ENCODE peak calls at places on chromosomes 12 and 14, in seven cellular contexts. L, Z, M, D, N, Q and C are unnamed samples.

GRCh38 chr14:96221109-96221650 is 16.5 kb downstream of the BDKRB2 start:
- DNase-seq in Q (no peak), D (no peak), L (no peak), N (no peak), Z (no peak), M (no peak), C (no peak)

GRCh38 chr12:13255792-13256704 is 59.5 kb downstream of the EMP1 start:
- DNase-seq in Q (peak; percentile 97), M (peak; percentile 96), L (peak; percentile 98), N (peak; percentile 92), D (peak; percentile 94), Z (peak; percentile 73), C (peak; percentile 93)

GRCh38 chr12:117622087-117622486 is 260.7 kb upstream of the NOS1 start:
- DNase-seq in Z (no peak), M (no peak), L (no peak), N (no peak), Q (no peak), D (no peak), C (no peak)

GRCh38 chr12:61754214-61754613 is 506.0 kb upstream of the USP15 start:
- DNase-seq in D (no peak), N (no peak), Z (no peak), M (no peak), L (no peak), Q (no peak), C (no peak)

GRCh38 chr12:75714462-75715322 is 203.3 kb upstream of the KRR1 start:
- DNase-seq in M (no peak), Q (no peak), N (no peak), L (no peak), D (no peak), Z (no peak), C (no peak)

GRCh38 chr12:124837958-124838803 is 25.5 kb downstream of the SCARB1 start:
- DNase-seq in L (peak; percentile 89), Q (peak; percentile 97), N (peak; percentile 97), M (no peak), Z (no peak), D (peak; percentile 66), C (peak; percentile 60)

GRCh38 chr14:37985826-37986470 is 221.8 kb upstream of the SSTR1 start:
- DNase-seq in D (no peak), M (no peak), Q (peak; percentile 63), Z (no peak), L (peak; percentile 53), N (no peak), C (peak; percentile 44)

GRCh38 chr12:89709994-89710872 is 1.6 kb upstream of the ATP2B1 start:
- DNase-seq in D (no peak), Q (peak; percentile 67), L (no peak), M (peak; percentile 80), Z (no peak), N (peak; percentile 63), C (peak; percentile 52)

GRCh38 chr12:109934026-109934425 is 34.0 kb downstream of the TCHP start:
- DNase-seq in Z (no peak), M (no peak), D (no peak), Q (peak; percentile 29), N (no peak), L (no peak), C (no peak)

GRCh38 chr12:55933158-55933798 is 2.3 kb downstream of the DGKA start:
- DNase-seq in M (no peak), Q (peak; percentile 29), N (peak; percentile 77), Z (no peak), D (no peak), L (no peak), C (peak; percentile 35)

GRCh38 chr12:63028951-63029350 is 94.0 kb upstream of the PPM1H start:
- DNase-seq in N (no peak), L (no peak), D (no peak), M (no peak), Q (no peak), Z (no peak), C (no peak)

GRCh38 chr14:57983235-57983634 is 117.3 kb upstream of the SLC35F4 start:
- DNase-seq in L (no peak), M (no peak), N (no peak), Z (no peak), Q (no peak), D (no peak), C (no peak)

GRCh38 chr14:85301506-85301905 is 228.4 kb upstream of the FLRT2 start:
- DNase-seq in Z (no peak), M (no peak), L (no peak), N (no peak), D (no peak), Q (no peak), C (no peak)

GRCh38 chr14:92794547-92794941 is 439 bp downstream of the GOLGA5 start:
- DNase-seq in M (no peak), Q (peak; percentile 26), Z (no peak), L (no peak), D (no peak), N (peak; percentile 18), C (no peak)

GRCh38 chr12:115337693-115338543 is 653.9 kb upstream of the TBX3 start:
- DNase-seq in N (peak; percentile 70), Z (no peak), L (peak; percentile 5), M (no peak), Q (peak; percentile 80), D (no peak), C (no peak)

GRCh38 chr14:67133595-67134441 is 55.4 kb upstream of the GARIN2 start:
- DNase-seq in D (no peak), Z (no peak), M (no peak), Q (no peak), L (no peak), N (no peak), C (no peak)